ENCODE peak calls at places on chromosomes 4 and X, in four cellular contexts. M is K562, D is SK-N-SH, C is HCT116. V is an unnamed sample.

GRCh38 chr4:91233164-91233563 is 1070.6 kb upstream of the GRID2 start:
- DNase-seq in D (no peak), M (no peak), C (no peak), V (no peak)

GRCh38 chr4:62948108-62948507 is 1461.1 kb downstream of the TECRL start:
- DNase-seq in M (no peak), C (no peak), D (no peak), V (no peak)

GRCh38 chrX:155434906-155435743 is 23.3 kb downstream of the F8A3 start:
- DNase-seq in C (no peak), M (peak), D (no peak), V (no peak)

GRCh38 chrX:154525606-154526490 is 9.8 kb upstream of the FAM3A start:
- DNase-seq in M (no peak), D (no peak), C (no peak), V (no peak)

GRCh38 chr4:89039735-89040338 is 17.1 kb downstream of the FAM13A start:
- DNase-seq in M (no peak), D (no peak), C (no peak), V (no peak)

GRCh38 chrX:39753296-39753996 is 344.3 kb downstream of the BCOR start:
- DNase-seq in D (no peak), C (no peak), M (peak), V (no peak)

GRCh38 chr4:52990706-52991105 is 128.6 kb downstream of the RASL11B start:
- DNase-seq in D (no peak), C (no peak), M (no peak), V (no peak)

GRCh38 chrX:96715412-96715940 is 30.8 kb downstream of the DIAPH2 start:
- DNase-seq in M (no peak), D (no peak), C (no peak), V (no peak)

GRCh38 chr4:64144994-64145393 is 264.3 kb downstream of the TECRL start:
- DNase-seq in D (no peak), M (no peak), C (no peak), V (peak)

GRCh38 chr4:88143504-88143903 is 14.9 kb downstream of the ABCG2 start:
- DNase-seq in C (peak), D (no peak), M (no peak), V (no peak)

GRCh38 chrX:72705814-72706213 is 8.3 kb downstream of the PHKA1 start:
- DNase-seq in M (no peak), C (no peak), D (no peak), V (no peak)

GRCh38 chr4:145195167-145195952 is 15.0 kb upstream of the OTUD4 start:
- DNase-seq in C (peak), D (no peak), M (no peak), V (peak)

GRCh38 chr4:101527186-101527585 is 179.9 kb upstream of the PPP3CA start:
- DNase-seq in M (no peak), C (no peak), D (no peak), V (no peak)

GRCh38 chr4:53088132-53088531 is 226.0 kb downstream of the RASL11B start:
- DNase-seq in C (no peak), M (no peak), D (no peak), V (no peak)

GRCh38 chr4:83865417-83866150 is 329.7 kb downstream of the GPAT3 start:
- DNase-seq in D (no peak), M (no peak), C (no peak), V (no peak)
- TF ChIP-seq JUND in D (no peak), M (no peak), C (no peak), V (no peak)

DNA sequence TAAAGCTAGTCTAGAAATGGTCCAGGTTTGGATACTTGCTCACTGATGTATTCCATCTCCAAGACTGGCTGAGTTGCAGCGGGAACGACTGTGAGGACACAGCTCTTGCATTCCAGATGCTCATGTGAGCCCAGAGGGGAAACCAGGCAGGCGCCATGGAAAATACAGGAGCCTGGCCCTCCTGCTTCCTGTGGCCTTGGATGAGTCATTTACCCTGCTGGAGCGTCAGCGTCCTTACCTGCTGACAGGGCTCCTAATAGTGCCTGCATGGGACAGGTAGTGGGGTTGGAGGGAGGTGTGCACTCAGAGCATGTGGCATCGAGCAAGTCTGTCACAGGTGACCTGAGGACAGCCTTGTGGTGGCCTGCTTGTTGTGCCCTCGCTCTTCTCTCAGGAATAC is 69.4 kb downstream of the NSG1 start:
- DNase-seq in C (no peak), M (no peak), D (peak), V (no peak)
- TF ChIP-seq JUND in C (no peak), M (no peak), D (no peak), V (no peak)

GRCh38 chr4:173182403-173182802 is 13.8 kb downstream of the GALNT7 start:
- DNase-seq in C (peak), M (no peak), D (no peak), V (no peak)
- TF ChIP-seq JUND in C (peak), M (no peak), D (peak), V (no peak)

GRCh38 chr4:15020502-15021286 is 18.4 kb downstream of the CPEB2 start:
- DNase-seq in M (no peak), D (peak), C (no peak), V (no peak)
- TF ChIP-seq JUND in M (no peak), D (no peak), C (no peak), V (no peak)

GRCh38 chr4:184313058-184313709 is 95.5 kb upstream of the ENPP6 start:
- DNase-seq in C (no peak), D (no peak), M (no peak), V (no peak)

GRCh38 chr4:184317234-184317918 is 99.7 kb upstream of the ENPP6 start:
- DNase-seq in D (no peak), C (no peak), M (no peak), V (no peak)

GRCh38 chr4:184316821-184317220 is 99.1 kb upstream of the ENPP6 start:
- DNase-seq in M (no peak), D (no peak), C (no peak), V (no peak)

GRCh38 chr4:184313710-184314659 is 96.3 kb upstream of the ENPP6 start:
- DNase-seq in C (no peak), D (no peak), M (no peak), V (no peak)

GRCh38 chr4:184315675-184316359 is 98.1 kb upstream of the ENPP6 start:
- DNase-seq in D (no peak), C (no peak), M (no peak), V (no peak)
- TF ChIP-seq JUND in D (no peak), C (no peak), M (no peak), V (no peak)

GRCh38 chrX:13418126-13419091 is 98.6 kb upstream of the ATXN3L start:
- DNase-seq in C (no peak), M (no peak), D (no peak), V (no peak)
- TF ChIP-seq JUND in C (no peak), M (no peak), D (peak), V (no peak)

DNA sequence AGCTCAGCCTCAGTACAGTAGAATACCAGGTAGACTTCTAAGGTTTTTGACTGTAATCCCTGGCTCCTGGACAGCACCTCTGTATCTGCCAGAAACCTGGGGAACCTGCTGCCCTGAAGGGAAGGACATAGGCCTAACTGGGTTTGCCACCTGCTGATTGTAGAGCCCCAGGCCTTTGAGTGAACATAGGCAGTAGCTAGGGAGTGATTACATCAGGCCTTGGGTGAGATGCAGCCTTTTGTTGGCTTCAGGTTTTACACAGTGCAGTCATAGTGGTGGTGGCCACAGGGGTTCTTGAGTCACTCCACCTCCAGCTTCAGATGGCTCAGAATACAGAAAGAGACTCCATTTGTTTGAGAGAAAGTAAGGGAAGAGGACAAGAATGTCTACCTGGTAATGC is 19.3 kb downstream of the IQCM start:
- DNase-seq in D (no peak), M (no peak), C (no peak), V (peak)
- TF ChIP-seq JUND in D (no peak), M (no peak), C (no peak), V (no peak)

V was measured in T47D.